ENCODE peak calls at places on chromosomes 13 and 19, in seven cellular contexts. One of them, this sample, is unnamed.

GRCh38 chr19:44878119-44878865 is 12.8 kb upstream of the TOMM40 start:
- DNase-seq in esophagus muscularis mucosa: no peak
- DNase-seq in DMS 273 treated with DMSO at 0.1 percent for 48 hours: no peak
- DNase-seq in foreskin fibroblast: no peak
- DNase-seq in AG10803: no peak
- DNase-seq in activated naive CD8-positive, alpha-beta T cell treated with anti-CD3 and anti-CD28 coated beads for 36 hours: no peak
- DNase-seq in pons: no peak
- DNase-seq in this sample: no peak

GRCh38 chr13:67133476-67133875 is 96.7 kb downstream of the PCDH9 start:
- DNase-seq in AG10803: no peak
- DNase-seq in esophagus muscularis mucosa: no peak
- DNase-seq in DMS 273 treated with DMSO at 0.1 percent for 48 hours: no peak
- DNase-seq in foreskin fibroblast: no peak
- DNase-seq in activated naive CD8-positive, alpha-beta T cell treated with anti-CD3 and anti-CD28 coated beads for 36 hours: no peak
- DNase-seq in pons: no peak
- DNase-seq in this sample: no peak

GRCh38 chr19:4066176-4066606 is 508 bp downstream of the ZBTB7A start:
- DNase-seq in AG10803: no peak
- DNase-seq in foreskin fibroblast: no peak
- DNase-seq in esophagus muscularis mucosa: no peak
- DNase-seq in activated naive CD8-positive, alpha-beta T cell treated with anti-CD3 and anti-CD28 coated beads for 36 hours: peak
- DNase-seq in pons: no peak
- DNase-seq in DMS 273 treated with DMSO at 0.1 percent for 48 hours: no peak
- DNase-seq in this sample: no peak

GRCh38 chr13:76969488-76970365 is 21.4 kb downstream of the ACOD1 start:
- DNase-seq in AG10803: peak
- DNase-seq in foreskin fibroblast: peak
- DNase-seq in activated naive CD8-positive, alpha-beta T cell treated with anti-CD3 and anti-CD28 coated beads for 36 hours: no peak
- DNase-seq in pons: no peak
- DNase-seq in esophagus muscularis mucosa: no peak
- DNase-seq in DMS 273 treated with DMSO at 0.1 percent for 48 hours: no peak
- DNase-seq in this sample: peak

GRCh38 chr13:110298566-110299321 is 8.2 kb downstream of the COL4A1 start:
- DNase-seq in DMS 273 treated with DMSO at 0.1 percent for 48 hours: no peak
- DNase-seq in pons: no peak
- DNase-seq in esophagus muscularis mucosa: no peak
- DNase-seq in foreskin fibroblast: no peak
- DNase-seq in AG10803: no peak
- DNase-seq in activated naive CD8-positive, alpha-beta T cell treated with anti-CD3 and anti-CD28 coated beads for 36 hours: peak
- DNase-seq in this sample: no peak

GRCh38 chr13:30622551-30622950 is 4.8 kb downstream of the USPL1 start:
- DNase-seq in DMS 273 treated with DMSO at 0.1 percent for 48 hours: no peak
- DNase-seq in pons: no peak
- DNase-seq in foreskin fibroblast: no peak
- DNase-seq in activated naive CD8-positive, alpha-beta T cell treated with anti-CD3 and anti-CD28 coated beads for 36 hours: no peak
- DNase-seq in AG10803: no peak
- DNase-seq in esophagus muscularis mucosa: no peak
- DNase-seq in this sample: no peak

GRCh38 chr13:98677398-98677797 is 75.1 kb downstream of the SLC15A1 start:
- DNase-seq in DMS 273 treated with DMSO at 0.1 percent for 48 hours: no peak
- DNase-seq in esophagus muscularis mucosa: no peak
- DNase-seq in pons: no peak
- DNase-seq in activated naive CD8-positive, alpha-beta T cell treated with anti-CD3 and anti-CD28 coated beads for 36 hours: no peak
- DNase-seq in AG10803: no peak
- DNase-seq in foreskin fibroblast: peak
- DNase-seq in this sample: no peak

GRCh38 chr19:41799444-41800000 is 3.1 kb downstream of the CEACAM3 start:
- DNase-seq in AG10803: no peak
- DNase-seq in DMS 273 treated with DMSO at 0.1 percent for 48 hours: no peak
- DNase-seq in esophagus muscularis mucosa: no peak
- DNase-seq in activated naive CD8-positive, alpha-beta T cell treated with anti-CD3 and anti-CD28 coated beads for 36 hours: no peak
- DNase-seq in foreskin fibroblast: no peak
- DNase-seq in pons: no peak
- DNase-seq in this sample: no peak

GRCh38 chr19:49474545-49474930 is 523 bp downstream of the FLT3LG start:
- DNase-seq in DMS 273 treated with DMSO at 0.1 percent for 48 hours: no peak
- DNase-seq in AG10803: no peak
- DNase-seq in pons: no peak
- DNase-seq in esophagus muscularis mucosa: no peak
- DNase-seq in activated naive CD8-positive, alpha-beta T cell treated with anti-CD3 and anti-CD28 coated beads for 36 hours: no peak
- DNase-seq in foreskin fibroblast: no peak
- DNase-seq in this sample: no peak

GRCh38 chr19:34962281-34962944 is 1.6 kb downstream of the ZNF792 start:
- DNase-seq in esophagus muscularis mucosa: no peak
- DNase-seq in foreskin fibroblast: no peak
- DNase-seq in pons: no peak
- DNase-seq in AG10803: no peak
- DNase-seq in activated naive CD8-positive, alpha-beta T cell treated with anti-CD3 and anti-CD28 coated beads for 36 hours: no peak
- DNase-seq in DMS 273 treated with DMSO at 0.1 percent for 48 hours: no peak
- DNase-seq in this sample: no peak

GRCh38 chr19:51477343-51477742 is 996 bp upstream of the CEACAM18 start:
- DNase-seq in activated naive CD8-positive, alpha-beta T cell treated with anti-CD3 and anti-CD28 coated beads for 36 hours: no peak
- DNase-seq in pons: no peak
- DNase-seq in esophagus muscularis mucosa: no peak
- DNase-seq in DMS 273 treated with DMSO at 0.1 percent for 48 hours: no peak
- DNase-seq in foreskin fibroblast: no peak
- DNase-seq in AG10803: no peak
- DNase-seq in this sample: no peak

GRCh38 chr13:93036380-93036779 is 190.2 kb upstream of the GPC6 start:
- DNase-seq in foreskin fibroblast: no peak
- DNase-seq in AG10803: no peak
- DNase-seq in activated naive CD8-positive, alpha-beta T cell treated with anti-CD3 and anti-CD28 coated beads for 36 hours: no peak
- DNase-seq in esophagus muscularis mucosa: no peak
- DNase-seq in pons: no peak
- DNase-seq in DMS 273 treated with DMSO at 0.1 percent for 48 hours: no peak
- DNase-seq in this sample: no peak

GRCh38 chr13:99484405-99484981 is 16.8 kb upstream of the TM9SF2 start:
- DNase-seq in activated naive CD8-positive, alpha-beta T cell treated with anti-CD3 and anti-CD28 coated beads for 36 hours: no peak
- DNase-seq in AG10803: peak
- DNase-seq in esophagus muscularis mucosa: no peak
- DNase-seq in pons: no peak
- DNase-seq in foreskin fibroblast: peak
- DNase-seq in DMS 273 treated with DMSO at 0.1 percent for 48 hours: no peak
- DNase-seq in this sample: peak

GRCh38 chr19:50325310-50326100 is 3.7 kb downstream of the KCNC3 start:
- DNase-seq in activated naive CD8-positive, alpha-beta T cell treated with anti-CD3 and anti-CD28 coated beads for 36 hours: peak
- DNase-seq in foreskin fibroblast: peak
- DNase-seq in pons: peak
- DNase-seq in esophagus muscularis mucosa: no peak
- DNase-seq in AG10803: peak
- DNase-seq in DMS 273 treated with DMSO at 0.1 percent for 48 hours: no peak
- DNase-seq in this sample: peak

GRCh38 chr13:87678353-87678752 is 7.2 kb downstream of the SLITRK5 start:
- DNase-seq in AG10803: no peak
- DNase-seq in foreskin fibroblast: no peak
- DNase-seq in pons: no peak
- DNase-seq in esophagus muscularis mucosa: no peak
- DNase-seq in DMS 273 treated with DMSO at 0.1 percent for 48 hours: no peak
- DNase-seq in activated naive CD8-positive, alpha-beta T cell treated with anti-CD3 and anti-CD28 coated beads for 36 hours: no peak
- DNase-seq in this sample: no peak